ENCODE peak calls at places on chromosomes 13 and 19, in seven cellular contexts. L is AG04450, Z is AG09309, E is OCI-LY7, M is amniotic stem cell, S is dorsolateral prefrontal cortex, G is foreskin fibroblast. C is an unnamed sample.

GRCh38 chr13:97466782-97467181 is 32.8 kb downstream of the RAP2A start:
- DNase-seq in G (no peak), M (no peak), E (no peak), S (no peak), Z (no peak), L (no peak), C (no peak)

GRCh38 chr19:42420055-42420544 is 7.1 kb downstream of the LIPE start:
- DNase-seq in L (no peak), G (peak), M (no peak), S (no peak), E (peak), Z (no peak), C (no peak)

GRCh38 chr13:110799246-110800236 is 86.0 kb downstream of the ING1 start:
- DNase-seq in E (no peak), Z (peak), G (peak), M (peak), L (peak), S (no peak), C (no peak)

GRCh38 chr13:60583911-60584753 is 187.1 kb downstream of the TDRD3 start:
- DNase-seq in G (peak), E (no peak), S (no peak), Z (peak), L (peak), M (no peak), C (no peak)

GRCh38 chr13:80084086-80084676 is 256.7 kb downstream of the SPRY2 start:
- DNase-seq in E (no peak), Z (peak), L (peak), S (no peak), G (peak), M (no peak), C (peak)

GRCh38 chr19:56476671-56477428 is at the start of gene ZNF667:
- DNase-seq in L (no peak), E (no peak), S (peak), M (peak), Z (no peak), G (peak), C (peak)

GRCh38 chr19:50994129-50994528 is 7.3 kb downstream of the KLK8 start:
- DNase-seq in S (no peak), M (no peak), G (no peak), E (peak), Z (no peak), L (no peak), C (no peak)

GRCh38 chr13:81184556-81185265 is 843.8 kb upstream of the SPRY2 start:
- DNase-seq in M (no peak), E (no peak), Z (no peak), L (peak), S (no peak), G (peak), C (no peak)

GRCh38 chr13:99404005-99404755 is 97.0 kb upstream of the GPR183 start:
- DNase-seq in L (no peak), Z (no peak), S (no peak), G (no peak), M (no peak), E (no peak), C (no peak)

GRCh38 chr13:45207319-45207718 is 6.5 kb upstream of the KCTD4 start:
- DNase-seq in G (no peak), S (no peak), Z (no peak), L (no peak), E (no peak), M (no peak), C (no peak)

GRCh38 chr13:24662195-24663088 is 17.8 kb upstream of the ATP12A start:
- DNase-seq in E (no peak), Z (no peak), M (no peak), G (no peak), L (no peak), S (no peak), C (no peak)

GRCh38 chr13:43054803-43055802 is 31.7 kb downstream of the DNAJC15 start:
- DNase-seq in E (peak), G (peak), L (peak), S (no peak), M (no peak), Z (peak), C (no peak)

GRCh38 chr13:70568571-70568970 is 460.3 kb upstream of the KLHL1 start:
- DNase-seq in M (no peak), Z (no peak), L (no peak), S (no peak), E (peak), G (peak), C (no peak)

GRCh38 chr13:94860981-94861407 is 148.6 kb upstream of the SOX21 start:
- DNase-seq in G (peak), M (no peak), L (no peak), Z (no peak), E (no peak), S (no peak), C (no peak)

GRCh38 chr19:6268382-6268771 is 11.4 kb downstream of the MLLT1 start:
- DNase-seq in Z (no peak), L (no peak), S (no peak), M (no peak), G (no peak), E (no peak), C (no peak)

GRCh38 chr13:30308548-30308947 is 1.2 kb upstream of the KATNAL1 start:
- DNase-seq in S (no peak), G (no peak), E (peak), M (no peak), L (no peak), Z (no peak), C (no peak)

GRCh38 chr19:28416245-28416644 is 796.7 kb downstream of the UQCRFS1 start:
- DNase-seq in M (no peak), Z (no peak), L (no peak), S (no peak), G (no peak), E (no peak), C (no peak)

GRCh38 chr19:29308977-29309520 is 96.1 kb upstream of the UQCRFS1 start:
- DNase-seq in G (no peak), E (no peak), L (no peak), M (no peak), S (no peak), Z (no peak), C (no peak)

GRCh38 chr19:29003641-29004409 is 209.1 kb downstream of the UQCRFS1 start:
- DNase-seq in Z (no peak), M (no peak), E (no peak), L (no peak), G (no peak), S (no peak), C (no peak)

GRCh38 chr13:51626749-51627148 is 42.5 kb downstream of the WDFY2 start:
- DNase-seq in S (no peak), L (no peak), G (no peak), E (no peak), Z (no peak), M (no peak), C (no peak)

GRCh38 chr19:55158848-55159793 is 1.6 kb upstream of the TNNI3 start:
- DNase-seq in M (no peak), Z (no peak), L (no peak), S (no peak), G (no peak), E (no peak), C (no peak)

GRCh38 chr19:18456974-18457373 is 19.0 kb upstream of the ISYNA1 start:
- DNase-seq in S (peak), M (no peak), G (no peak), E (no peak), L (no peak), Z (no peak), C (peak)

GRCh38 chr13:94825507-94825906 is 113.2 kb upstream of the SOX21 start:
- DNase-seq in G (no peak), Z (no peak), E (no peak), S (no peak), M (no peak), L (no peak), C (peak)

GRCh38 chr13:87676254-87677042 is 5.3 kb downstream of the SLITRK5 start:
- DNase-seq in S (no peak), G (no peak), L (no peak), Z (no peak), E (peak), M (no peak), C (no peak)

GRCh38 chr19:39180749-39181148 is 16.0 kb upstream of the NCCRP1 start:
- DNase-seq in M (no peak), S (no peak), Z (no peak), G (no peak), E (no peak), L (no peak), C (no peak)

GRCh38 chr13:73275163-73275562 is 216.4 kb downstream of the KLF5 start:
- DNase-seq in G (no peak), M (no peak), Z (no peak), L (no peak), S (no peak), E (no peak), C (no peak)

GRCh38 chr19:42634409-42635232 is 39.9 kb upstream of the CEACAM8 start:
- DNase-seq in M (peak), L (no peak), G (no peak), Z (no peak), E (peak), S (no peak), C (no peak)

GRCh38 chr19:3658004-3658822 is 31.6 kb upstream of the CACTIN start:
- DNase-seq in S (no peak), E (no peak), G (no peak), M (no peak), Z (no peak), L (no peak), C (no peak)

GRCh38 chr13:97257800-97258799 is 36.0 kb downstream of the MBNL2 start:
- DNase-seq in L (no peak), S (no peak), E (no peak), Z (peak), M (peak), G (peak), C (peak)

GRCh38 chr19:35228177-35228930 is at the start of gene FAM187B:
- DNase-seq in L (no peak), S (no peak), M (no peak), Z (no peak), G (no peak), E (no peak), C (no peak)

GRCh38 chr19:17385878-17386611 is 8.0 kb downstream of the CCDC194 start:
- DNase-seq in G (no peak), L (no peak), S (no peak), Z (no peak), M (no peak), E (peak), C (no peak)

GRCh38 chr19:51726049-51726448 is 2.3 kb upstream of the HAS1 start:
- DNase-seq in S (peak), G (peak), L (no peak), M (peak), Z (peak), E (no peak), C (peak)